ENCODE peak calls at places on chromosome 13, in five cellular contexts. One of them, this sample, is unnamed.

GRCh38 chr13:86737334-86737932 is 933.7 kb upstream of the SLITRK5 start:
- DNase-seq in CD8-positive, alpha-beta T cell: no peak
- DNase-seq in heart right ventricle: no peak
- DNase-seq in thoracic aorta: no peak
- DNase-seq in mammary epithelial cell: no peak
- DNase-seq in this sample: no peak

GRCh38 chr13:103287659-103288058 is 221.4 kb upstream of the SLC10A2 start:
- DNase-seq in CD8-positive, alpha-beta T cell: no peak
- DNase-seq in heart right ventricle: no peak
- DNase-seq in thoracic aorta: no peak
- DNase-seq in mammary epithelial cell: peak; percentile 87
- DNase-seq in this sample: peak; percentile 36

GRCh38 chr13:54733639-54734038 is 1705.0 kb downstream of the OLFM4 start:
- DNase-seq in CD8-positive, alpha-beta T cell: no peak
- DNase-seq in heart right ventricle: no peak
- DNase-seq in thoracic aorta: no peak
- DNase-seq in mammary epithelial cell: no peak
- DNase-seq in this sample: no peak

GRCh38 chr13:97344250-97345175 is 89.5 kb upstream of the RAP2A start:
- DNase-seq in CD8-positive, alpha-beta T cell: no peak
- DNase-seq in heart right ventricle: peak; percentile 70
- DNase-seq in thoracic aorta: no peak
- DNase-seq in mammary epithelial cell: peak; percentile 49
- DNase-seq in this sample: no peak

GRCh38 chr13:90230311-90230710 is 1117.2 kb upstream of the MIR17HG start:
- DNase-seq in CD8-positive, alpha-beta T cell: no peak
- DNase-seq in heart right ventricle: no peak
- DNase-seq in thoracic aorta: no peak
- DNase-seq in mammary epithelial cell: no peak
- DNase-seq in this sample: no peak

GRCh38 chr13:23322353-23323336 is 110.9 kb downstream of the SACS start:
- DNase-seq in CD8-positive, alpha-beta T cell: no peak
- DNase-seq in heart right ventricle: no peak
- DNase-seq in thoracic aorta: no peak
- DNase-seq in mammary epithelial cell: no peak
- DNase-seq in this sample: no peak

GRCh38 chr13:39892731-39893293 is 237.3 kb downstream of the COG6 start:
- DNase-seq in CD8-positive, alpha-beta T cell: no peak
- DNase-seq in heart right ventricle: peak; percentile 59
- DNase-seq in thoracic aorta: no peak
- DNase-seq in mammary epithelial cell: no peak
- DNase-seq in this sample: no peak

GRCh38 chr13:98541701-98542203 is 35.2 kb downstream of the STK24 start:
- DNase-seq in CD8-positive, alpha-beta T cell: no peak
- DNase-seq in heart right ventricle: no peak
- DNase-seq in thoracic aorta: no peak
- DNase-seq in mammary epithelial cell: no peak
- DNase-seq in this sample: no peak

GRCh38 chr13:92143766-92144165 is 745.3 kb downstream of the GPC5 start:
- DNase-seq in CD8-positive, alpha-beta T cell: no peak
- DNase-seq in heart right ventricle: no peak
- DNase-seq in thoracic aorta: no peak
- DNase-seq in mammary epithelial cell: no peak
- DNase-seq in this sample: no peak

GRCh38 chr13:90538063-90538462 is 809.4 kb upstream of the MIR17HG start:
- DNase-seq in CD8-positive, alpha-beta T cell: no peak
- DNase-seq in heart right ventricle: no peak
- DNase-seq in thoracic aorta: no peak
- DNase-seq in mammary epithelial cell: no peak
- DNase-seq in this sample: no peak

GRCh38 chr13:36275190-36276002 is 22.2 kb downstream of the CCDC169 start:
- DNase-seq in CD8-positive, alpha-beta T cell: no peak
- DNase-seq in heart right ventricle: peak; percentile 48
- DNase-seq in thoracic aorta: no peak
- DNase-seq in mammary epithelial cell: no peak
- DNase-seq in this sample: no peak

GRCh38 chr13:85009447-85009846 is 789.8 kb downstream of the SLITRK6 start:
- DNase-seq in CD8-positive, alpha-beta T cell: no peak
- DNase-seq in heart right ventricle: no peak
- DNase-seq in thoracic aorta: no peak
- DNase-seq in mammary epithelial cell: no peak
- DNase-seq in this sample: no peak

GRCh38 chr13:44449999-44450821 is 76.6 kb downstream of the SERP2 start:
- DNase-seq in CD8-positive, alpha-beta T cell: no peak
- DNase-seq in heart right ventricle: no peak
- DNase-seq in thoracic aorta: no peak
- DNase-seq in mammary epithelial cell: peak; percentile 72
- DNase-seq in this sample: no peak

GRCh38 chr13:37109080-37109678 is 3.7 kb upstream of the CSNK1A1L start:
- DNase-seq in CD8-positive, alpha-beta T cell: no peak
- DNase-seq in heart right ventricle: peak; percentile 23
- DNase-seq in thoracic aorta: no peak
- DNase-seq in mammary epithelial cell: peak; percentile 19
- DNase-seq in this sample: peak; percentile 2

GRCh38 chr13:44471686-44472085 is 98.1 kb downstream of the SERP2 start:
- DNase-seq in CD8-positive, alpha-beta T cell: no peak
- DNase-seq in heart right ventricle: no peak
- DNase-seq in thoracic aorta: no peak
- DNase-seq in mammary epithelial cell: no peak
- DNase-seq in this sample: no peak

GRCh38 chr13:101258071-101258470 is 158.2 kb downstream of the NALCN start:
- DNase-seq in CD8-positive, alpha-beta T cell: no peak
- DNase-seq in heart right ventricle: no peak
- DNase-seq in thoracic aorta: no peak
- DNase-seq in mammary epithelial cell: peak; percentile 64
- DNase-seq in this sample: no peak

GRCh38 chr13:63414247-63414646 is 1998.6 kb upstream of the PCDH20 start:
- DNase-seq in CD8-positive, alpha-beta T cell: no peak
- DNase-seq in heart right ventricle: no peak
- DNase-seq in thoracic aorta: no peak
- DNase-seq in mammary epithelial cell: no peak
- DNase-seq in this sample: no peak
- H3K27ac ChIP-seq in CD8-positive, alpha-beta T cell: no peak overlapping the region
- H3K27ac ChIP-seq in heart right ventricle: no peak overlapping the region
- H3K27ac ChIP-seq in thoracic aorta: no peak overlapping the region
- H3K27ac ChIP-seq in mammary epithelial cell: no peak overlapping the region
- H3K27ac ChIP-seq in this sample: no peak overlapping the region

GRCh38 chr13:76826527-76826926 is 59.7 kb downstream of the KCTD12 start:
- DNase-seq in CD8-positive, alpha-beta T cell: no peak
- DNase-seq in heart right ventricle: no peak
- DNase-seq in thoracic aorta: no peak
- DNase-seq in mammary epithelial cell: no peak
- DNase-seq in this sample: no peak
- TF ChIP-seq CTCF in CD8-positive, alpha-beta T cell: no peak
- TF ChIP-seq CTCF in heart right ventricle: no peak
- TF ChIP-seq CTCF in thoracic aorta: no peak
- TF ChIP-seq CTCF in mammary epithelial cell: no peak
- TF ChIP-seq CTCF in this sample: no peak

DNA sequence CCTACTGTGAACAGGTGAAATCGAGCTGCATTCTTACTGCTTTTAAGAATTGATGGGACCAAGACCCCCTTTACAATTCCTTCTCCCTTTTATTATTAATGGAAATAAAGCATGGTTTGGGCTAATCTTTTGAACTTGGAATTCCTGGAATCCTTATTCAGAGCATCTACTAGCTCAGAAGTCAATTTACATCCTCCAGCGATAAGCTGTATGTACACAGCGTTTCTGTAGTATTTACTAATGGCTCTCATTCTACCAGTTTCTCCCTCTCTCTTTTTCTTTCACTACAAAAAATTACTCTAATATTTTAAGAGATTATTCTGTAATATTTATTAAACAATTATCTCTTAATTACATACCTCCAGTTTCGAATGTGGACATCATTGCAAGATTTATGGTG is 31.5 kb downstream of the FREM2 start:
- DNase-seq in CD8-positive, alpha-beta T cell: no peak
- DNase-seq in heart right ventricle: no peak
- DNase-seq in thoracic aorta: no peak
- DNase-seq in mammary epithelial cell: no peak
- DNase-seq in this sample: no peak
- H3K36me3 ChIP-seq in CD8-positive, alpha-beta T cell: no peaks in the 10 kb centered on the region
- H3K36me3 ChIP-seq in heart right ventricle: no peaks in the 10 kb centered on the region
- H3K36me3 ChIP-seq in thoracic aorta: no peaks in the 10 kb centered on the region
- H3K36me3 ChIP-seq in mammary epithelial cell: no peaks in the 10 kb centered on the region
- H3K36me3 ChIP-seq in this sample: no peaks in the 10 kb centered on the region

DNA sequence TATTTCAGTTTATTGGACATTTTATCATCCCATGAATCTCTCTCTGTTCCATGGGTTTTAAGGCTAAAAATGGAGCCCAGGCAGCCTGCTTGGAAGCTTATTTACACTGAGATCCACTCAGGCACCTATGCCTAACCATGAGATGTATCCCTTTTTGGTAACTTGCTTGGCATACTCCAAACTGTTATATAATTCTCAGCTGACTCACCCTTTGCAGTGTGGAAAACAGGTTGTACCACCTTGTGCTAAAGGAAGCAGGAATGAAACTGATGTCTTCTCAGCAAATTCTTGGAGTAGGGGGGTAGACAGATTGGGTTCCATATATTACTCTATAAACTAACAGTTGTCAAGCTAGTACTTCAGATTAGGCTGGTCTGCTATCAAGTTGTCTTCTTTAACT is 483.6 kb downstream of the KLF5 start:
- DNase-seq in CD8-positive, alpha-beta T cell: no peak
- DNase-seq in heart right ventricle: no peak
- DNase-seq in thoracic aorta: no peak
- DNase-seq in mammary epithelial cell: peak; percentile 68
- DNase-seq in this sample: peak; percentile 13
- H3K27ac ChIP-seq in CD8-positive, alpha-beta T cell: no peak overlapping the region
- H3K27ac ChIP-seq in heart right ventricle: no peak overlapping the region
- H3K27ac ChIP-seq in thoracic aorta: no peak overlapping the region
- H3K27ac ChIP-seq in mammary epithelial cell: no peak overlapping the region
- H3K27ac ChIP-seq in this sample: no peak overlapping the region

DNA sequence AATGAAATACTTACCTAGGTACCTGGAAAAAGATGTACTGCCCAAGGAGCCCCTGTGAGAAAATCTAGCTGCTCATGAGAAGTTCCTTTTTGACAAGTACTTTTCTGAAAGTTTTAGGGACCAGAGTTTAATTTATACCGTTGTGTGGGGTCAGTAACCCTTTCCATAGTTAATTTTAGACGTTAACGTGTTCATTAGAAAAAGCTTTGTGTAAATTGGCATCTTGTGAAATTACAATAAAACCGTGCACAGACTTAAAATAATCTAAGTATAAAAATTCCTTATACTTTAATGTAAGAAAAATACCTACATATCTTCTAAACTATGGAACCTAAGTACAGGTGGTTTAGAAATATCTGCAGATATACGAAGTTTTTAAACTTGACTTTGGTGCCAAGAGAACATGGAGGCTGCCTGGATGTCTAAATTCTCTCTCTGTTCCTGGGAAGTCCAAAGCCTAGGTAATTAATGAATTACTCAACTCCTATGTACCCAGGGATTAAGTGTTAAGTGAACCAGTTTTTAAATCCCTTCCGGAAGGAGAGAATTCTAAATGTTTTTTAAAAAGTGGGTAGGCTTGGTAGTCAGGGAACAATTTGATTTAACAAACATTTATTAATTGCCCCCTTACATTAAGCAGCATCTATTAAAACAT is 50.2 kb upstream of the PDX1 start:
- DNase-seq in CD8-positive, alpha-beta T cell: no peak
- DNase-seq in heart right ventricle: no peak
- DNase-seq in thoracic aorta: no peak
- DNase-seq in mammary epithelial cell: no peak
- DNase-seq in this sample: no peak
- TF ChIP-seq CTCF in CD8-positive, alpha-beta T cell: peak; percentile 4
- TF ChIP-seq CTCF in heart right ventricle: no peak
- TF ChIP-seq CTCF in thoracic aorta: no peak
- TF ChIP-seq CTCF in mammary epithelial cell: no peak
- TF ChIP-seq CTCF in this sample: no peak

GRCh38 chr13:110333837-110334236 is 26.8 kb downstream of the COL4A2 start:
- DNase-seq in CD8-positive, alpha-beta T cell: no peak
- DNase-seq in heart right ventricle: no peak
- DNase-seq in thoracic aorta: no peak
- DNase-seq in mammary epithelial cell: no peak
- DNase-seq in this sample: no peak
- H3K36me3 ChIP-seq in CD8-positive, alpha-beta T cell: no peaks in the 10 kb centered on the region
- H3K36me3 ChIP-seq in heart right ventricle: peaks cover 55% of the 10 kb centered on the region
- H3K36me3 ChIP-seq in thoracic aorta: no peaks in the 10 kb centered on the region
- H3K36me3 ChIP-seq in mammary epithelial cell: peaks cover 3% of the 10 kb centered on the region
- H3K36me3 ChIP-seq in this sample: no peaks in the 10 kb centered on the region

DNA sequence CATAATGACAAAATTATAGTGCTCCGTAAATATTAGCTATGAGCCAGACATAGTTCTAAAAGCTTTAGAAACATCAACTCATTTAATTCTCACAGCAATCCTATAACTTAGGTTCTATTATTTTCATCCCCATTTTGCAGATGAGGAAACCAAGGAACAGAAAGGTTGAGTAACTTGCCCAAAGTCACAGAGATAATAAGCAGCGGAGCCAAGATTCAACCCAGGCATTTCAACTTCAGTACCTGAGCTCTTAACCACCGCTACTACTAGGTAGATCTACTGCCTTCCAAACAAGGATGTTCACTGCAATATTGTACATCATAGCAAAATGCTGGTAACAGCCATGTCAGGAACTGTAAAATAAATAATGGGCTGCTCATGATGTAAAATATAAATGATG is 39.9 kb downstream of the ELF1 start:
- DNase-seq in CD8-positive, alpha-beta T cell: no peak
- DNase-seq in heart right ventricle: no peak
- DNase-seq in thoracic aorta: no peak
- DNase-seq in mammary epithelial cell: no peak
- DNase-seq in this sample: no peak
- H3K27ac ChIP-seq in CD8-positive, alpha-beta T cell: peak overlapping the region; percentile 76
- H3K27ac ChIP-seq in heart right ventricle: no peak overlapping the region
- H3K27ac ChIP-seq in thoracic aorta: no peak overlapping the region
- H3K27ac ChIP-seq in mammary epithelial cell: no peak overlapping the region
- H3K27ac ChIP-seq in this sample: no peak overlapping the region

GRCh38 chr13:42498521-42498920 is 75.4 kb upstream of the TNFSF11 start:
- DNase-seq in CD8-positive, alpha-beta T cell: no peak
- DNase-seq in heart right ventricle: no peak
- DNase-seq in thoracic aorta: no peak
- DNase-seq in mammary epithelial cell: no peak
- DNase-seq in this sample: no peak
- TF ChIP-seq CTCF in CD8-positive, alpha-beta T cell: no peak
- TF ChIP-seq CTCF in heart right ventricle: no peak
- TF ChIP-seq CTCF in thoracic aorta: no peak
- TF ChIP-seq CTCF in mammary epithelial cell: peak; percentile 13
- TF ChIP-seq CTCF in this sample: no peak

This sample was measured in keratinocyte.